ENCODE peak calls at places on chromosomes 7 and 10, in five cellular contexts. X is transverse colon, O is ovary, D is suprapubic skin, A is H54. S is an unnamed sample.

GRCh38 chr7:18702071-18702829 is 206.7 kb downstream of the HDAC9 start:
- DNase-seq in A (no peak), X (no peak), D (no peak), O (no peak), S (no peak)

GRCh38 chr10:6729071-6729773 is 149.1 kb upstream of the PRKCQ start:
- DNase-seq in D (no peak), A (peak), X (no peak), O (no peak), S (no peak)

GRCh38 chr7:122055072-122055471 is 89.0 kb downstream of the AASS start:
- DNase-seq in D (no peak), A (no peak), X (no peak), O (no peak), S (no peak)

GRCh38 chr7:113828581-113828980 is 90.2 kb downstream of the PPP1R3A start:
- DNase-seq in X (no peak), D (no peak), O (no peak), A (no peak), S (no peak)

GRCh38 chr7:907158-907980 is 31.0 kb downstream of the GET4 start:
- DNase-seq in O (no peak), X (peak), A (no peak), D (no peak), S (no peak)

GRCh38 chr10:106705576-106706526 is 458.7 kb downstream of the SORCS1 start:
- DNase-seq in A (peak), X (peak), D (peak), O (peak), S (peak)

GRCh38 chr10:98380493-98381339 is 34.3 kb downstream of the PYROXD2 start:
- DNase-seq in A (no peak), X (no peak), O (no peak), D (no peak), S (no peak)

GRCh38 chr10:77939561-77940001 is 13.0 kb upstream of the DLG5 start:
- DNase-seq in X (peak), D (peak), A (no peak), O (peak), S (peak)

GRCh38 chr7:18541189-18541870 is 45.8 kb downstream of the HDAC9 start:
- DNase-seq in D (no peak), A (peak), O (peak), X (no peak), S (peak)

GRCh38 chr7:2405201-2405600 is 1.8 kb downstream of the CHST12 start:
- DNase-seq in O (no peak), D (no peak), A (no peak), X (no peak), S (no peak)

GRCh38 chr7:43076189-43076605 is 36.2 kb upstream of the HECW1 start:
- DNase-seq in D (no peak), A (no peak), O (no peak), X (no peak), S (no peak)

GRCh38 chr7:135380351-135380750 is 129.6 kb downstream of the CNOT4 start:
- DNase-seq in D (no peak), A (no peak), O (no peak), X (no peak), S (no peak)

GRCh38 chr7:40907286-40907685 is 772.5 kb downstream of the SUGCT start:
- DNase-seq in O (no peak), A (no peak), X (no peak), D (no peak), S (no peak)

GRCh38 chr7:156145996-156146395 is 333.7 kb upstream of the SHH start:
- DNase-seq in O (no peak), A (no peak), X (no peak), D (no peak), S (no peak)

DNA sequence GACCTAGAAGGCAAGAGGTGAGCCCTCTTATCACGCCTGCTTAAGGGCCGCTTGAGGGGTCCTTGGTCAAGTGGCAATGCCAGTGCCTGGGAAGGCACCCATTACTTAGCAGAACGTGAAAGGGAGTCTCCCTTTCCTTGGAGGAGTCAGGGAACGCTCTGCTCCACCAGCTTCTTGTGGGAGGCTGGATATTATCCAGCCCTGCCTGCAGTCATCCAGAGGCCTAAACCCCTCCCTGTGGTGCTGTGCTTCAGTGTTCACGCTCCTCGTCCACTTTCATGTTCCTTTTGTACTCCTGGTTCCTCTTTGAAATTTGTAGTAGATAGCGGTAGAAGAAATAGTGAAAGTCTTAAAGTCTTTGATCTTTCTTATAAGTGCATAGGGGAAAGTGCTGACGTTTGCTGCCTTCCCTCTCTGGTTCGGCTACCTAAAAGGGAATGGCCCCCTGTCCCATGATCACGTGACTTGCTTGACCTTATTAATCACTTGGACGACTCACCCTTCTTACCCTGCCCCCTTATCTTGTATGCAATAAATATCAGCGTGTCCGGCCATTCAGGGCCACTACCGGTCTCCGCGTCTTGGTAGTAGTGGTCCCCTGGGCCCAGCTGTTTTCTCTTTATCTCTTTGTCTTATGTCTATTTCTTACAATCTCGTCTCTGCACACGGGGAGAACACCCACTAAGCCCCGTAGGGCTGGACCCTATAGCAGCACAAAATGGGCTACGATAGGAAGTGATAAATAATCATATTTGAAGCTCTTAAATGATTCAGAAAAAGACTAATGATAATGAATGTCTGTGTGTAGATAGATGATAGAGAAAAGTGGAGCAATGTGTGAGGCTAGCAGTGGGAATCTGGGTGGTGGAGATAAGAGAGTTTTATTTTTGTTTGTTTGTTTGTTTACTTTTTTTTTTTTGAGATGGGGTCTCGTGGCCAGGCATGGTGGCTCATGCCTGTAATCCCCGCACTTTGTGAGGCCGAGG is 5.8 kb upstream of the ESYT2 start:
- DNase-seq in A (no peak), X (no peak), O (no peak), D (peak), S (no peak)
- TF ChIP-seq POLR2A in A (no peak), X (no peak), O (no peak), D (no peak), S (no peak)

GRCh38 chr10:84329986-84330651 is 1.7 kb downstream of the CCSER2 start:
- DNase-seq in X (no peak), A (no peak), D (no peak), O (no peak), S (no peak)

GRCh38 chr10:84331091-84331490 is 2.7 kb downstream of the CCSER2 start:
- DNase-seq in A (no peak), O (no peak), D (no peak), X (no peak), S (no peak)

GRCh38 chr10:84333864-84334451 is 5.6 kb downstream of the CCSER2 start:
- DNase-seq in D (no peak), A (peak), O (no peak), X (no peak), S (no peak)

GRCh38 chr10:84329094-84329611 is 764 bp downstream of the CCSER2 start:
- DNase-seq in O (no peak), D (no peak), A (no peak), X (peak), S (peak)

DNA sequence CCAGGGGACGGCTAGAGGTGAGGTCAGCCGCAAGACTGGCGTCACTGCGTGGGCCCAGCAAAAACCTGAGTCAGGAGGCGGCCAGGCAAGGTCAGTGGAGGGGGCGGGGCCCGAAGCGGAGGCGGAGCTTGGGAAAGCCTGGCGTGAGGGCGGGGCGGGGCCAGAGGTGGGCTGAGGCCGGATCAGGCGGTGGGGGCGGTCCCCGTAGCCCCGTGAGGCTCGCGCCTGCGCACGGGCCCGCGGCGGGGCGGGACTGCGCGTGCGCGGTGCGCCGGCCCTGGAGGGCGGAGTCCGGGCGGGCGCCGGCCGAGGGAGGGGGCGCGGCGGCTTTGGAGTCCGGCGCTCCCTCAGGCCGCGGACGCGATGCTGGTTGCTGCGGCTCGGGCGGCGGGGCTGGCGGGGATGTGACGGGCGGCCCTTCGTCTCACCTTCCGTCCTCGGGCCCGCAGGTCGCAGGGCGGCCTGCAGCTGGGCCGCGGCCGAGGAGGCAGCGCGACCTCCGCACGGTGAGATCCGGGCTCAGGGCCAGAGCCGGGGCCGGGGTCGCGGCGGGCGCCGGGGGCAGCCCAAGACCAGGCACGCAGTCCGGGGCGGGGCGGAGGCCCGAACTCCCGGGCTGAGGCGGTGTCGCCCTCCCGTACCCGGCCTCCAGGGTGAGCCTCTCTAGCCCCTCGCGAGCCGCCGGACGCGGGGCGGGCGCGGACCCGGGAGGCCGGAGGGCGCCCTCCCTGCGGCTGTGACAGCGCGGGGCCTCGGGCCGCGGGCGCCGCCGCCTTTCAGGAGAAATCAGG is at the start of gene CCSER2:
- DNase-seq in D (peak), O (peak), X (peak), A (peak), S (peak)
- TF ChIP-seq POLR2A in D (no peak), O (peak), X (peak), A (peak), S (peak)

DNA sequence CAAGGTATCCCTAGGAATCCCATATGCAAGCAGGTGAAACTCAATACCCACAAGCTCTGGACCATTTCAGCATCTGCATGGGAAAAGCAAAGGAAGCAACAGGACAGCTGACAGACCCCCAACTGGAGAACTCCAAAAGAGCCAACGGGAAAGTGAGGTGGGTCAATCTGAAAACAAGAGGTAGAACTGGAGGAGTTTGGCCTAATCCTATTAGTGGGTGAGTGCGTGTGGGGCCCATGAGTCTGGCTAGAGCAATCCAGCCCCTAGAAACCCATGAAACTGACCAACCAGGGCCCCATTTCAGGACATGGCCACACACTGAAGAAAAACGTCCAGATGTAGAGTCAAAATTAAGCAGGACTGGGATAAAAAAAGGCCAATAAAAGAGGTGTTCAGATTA is 26.6 kb upstream of the WNT8B start:
- DNase-seq in X (no peak), O (no peak), A (no peak), D (no peak), S (no peak)
- TF ChIP-seq POLR2A in X (no peak), O (no peak), A (no peak), D (no peak), S (no peak)

DNA sequence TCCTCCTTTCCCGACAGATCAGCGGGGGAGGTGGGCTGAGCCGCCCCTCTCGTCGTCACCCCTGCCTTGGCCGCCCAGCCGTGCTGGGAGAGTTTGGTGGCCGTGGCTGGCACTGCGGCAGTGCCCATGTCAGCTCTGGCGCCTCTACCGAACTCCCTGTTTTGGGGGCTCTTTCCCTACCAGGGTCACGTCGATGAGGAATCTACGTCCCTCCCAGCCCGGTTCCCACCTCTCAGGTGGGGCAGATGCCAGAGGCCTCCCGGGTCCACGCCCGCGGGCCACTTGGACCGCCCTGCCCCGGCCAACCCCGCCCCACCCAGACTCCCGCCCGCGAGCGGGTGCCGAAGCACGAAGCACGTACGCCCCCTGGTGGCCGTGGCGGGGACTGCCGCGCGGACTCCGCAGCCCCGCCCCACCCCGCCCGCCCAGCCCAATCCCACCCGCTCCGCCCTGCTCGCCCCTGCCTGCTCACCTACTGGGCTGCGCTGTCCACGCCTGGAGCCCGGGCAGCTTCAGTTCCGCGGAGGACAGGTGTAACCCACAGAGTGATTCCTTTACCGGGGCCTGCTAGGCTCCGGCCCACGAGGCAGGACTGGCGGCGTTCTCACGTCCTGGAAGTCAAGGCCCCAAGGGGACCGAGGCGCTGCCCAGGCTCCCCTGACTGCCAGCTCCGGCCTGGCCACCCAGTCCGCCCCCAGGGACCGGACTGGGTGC is 127.0 kb downstream of the UBE2H start:
- DNase-seq in D (peak), X (peak), A (peak), O (peak), S (peak)
- TF ChIP-seq POLR2A in D (no peak), X (no peak), A (peak), O (no peak), S (no peak)

DNA sequence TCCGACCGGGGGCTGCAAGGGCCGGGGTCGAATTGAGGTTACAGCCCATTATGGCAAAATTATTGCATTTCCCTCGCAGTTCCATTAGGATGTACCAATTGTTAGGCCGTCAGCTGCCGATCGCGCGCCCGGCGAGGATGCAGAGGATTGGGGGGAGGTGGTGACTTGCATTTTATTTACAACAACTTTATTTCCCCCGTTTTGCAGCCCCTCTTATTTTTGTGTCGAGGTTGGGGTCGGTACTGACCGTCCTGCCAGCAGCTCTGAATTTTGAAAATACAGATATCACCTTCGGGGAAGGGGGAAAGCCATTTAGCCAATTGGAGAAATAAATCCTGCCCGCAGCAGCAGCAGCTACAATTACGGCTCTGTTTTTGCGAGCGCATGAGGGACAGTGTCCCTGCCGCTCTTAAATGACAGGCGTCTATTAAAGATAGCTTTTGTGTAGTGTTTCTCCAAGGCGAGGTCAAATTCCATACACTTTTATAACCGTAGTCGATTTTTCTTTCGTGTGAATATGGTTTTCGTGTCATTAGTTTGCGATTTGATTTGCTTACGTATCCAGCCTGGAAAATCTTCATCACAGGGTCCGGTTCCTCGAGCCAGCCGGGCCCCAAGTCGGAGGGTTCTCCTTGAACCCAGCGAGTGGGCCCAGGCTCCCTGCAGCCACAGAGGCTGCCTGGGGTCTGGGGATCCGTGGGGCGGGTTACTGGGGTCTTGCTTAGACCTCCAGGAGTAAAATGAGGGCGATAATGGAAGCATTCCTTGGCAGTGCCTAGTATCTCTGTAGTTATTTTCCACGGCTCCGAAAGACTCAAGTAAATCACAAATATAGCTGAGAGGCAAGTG is 693 bp upstream of the HOXA5 start:
- DNase-seq in D (no peak), X (peak), A (no peak), O (no peak), S (no peak)
- TF ChIP-seq POLR2A in D (no peak), X (peak), A (no peak), O (no peak), S (no peak)

DNA sequence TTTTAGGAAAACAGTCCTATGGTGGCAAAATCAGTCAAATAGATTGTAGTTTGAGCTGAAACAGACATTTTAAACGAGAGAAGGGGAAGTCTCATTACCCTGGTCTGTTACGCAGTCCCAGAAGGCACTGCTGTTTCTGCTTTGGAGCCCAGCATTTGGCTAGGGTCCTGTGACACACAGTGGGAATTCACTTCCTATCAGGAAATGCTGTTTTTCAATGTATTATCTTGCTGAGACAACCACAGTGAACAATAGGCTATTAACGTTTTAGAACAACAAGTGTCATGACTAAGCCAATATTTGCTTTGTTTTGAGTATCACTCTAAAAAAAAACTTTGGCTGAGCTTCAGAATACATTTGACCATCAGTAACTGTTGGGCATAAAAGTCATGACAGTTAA is 74.1 kb downstream of the ADD3 start:
- DNase-seq in X (no peak), D (no peak), O (no peak), A (peak), S (no peak)
- TF ChIP-seq POLR2A in X (no peak), D (no peak), O (no peak), A (no peak), S (no peak)

GRCh38 chr7:75914655-75915415 is at the start of gene POR:
- DNase-seq in O (peak), X (peak), A (peak), D (peak), S (peak)
- TF ChIP-seq POLR2A in O (peak), X (peak), A (peak), D (peak), S (peak)

S was measured in body of pancreas.